ENCODE peak calls at places on chromosomes 13 and 19, in four cellular contexts. M is CD4-positive, alpha-beta T cell; W is A673; Z is tibial nerve. R is an unnamed sample.

GRCh38 chr19:2675892-2676291 is 26.6 kb downstream of the GNG7 start:
- DNase-seq in W (no peak), Z (no peak), M (no peak), R (no peak)

GRCh38 chr13:86922936-86923335 is 748.2 kb upstream of the SLITRK5 start:
- DNase-seq in Z (no peak), M (no peak), W (no peak), R (no peak)

GRCh38 chr13:42367836-42368235 is 95.9 kb downstream of the AKAP11 start:
- DNase-seq in W (no peak), M (no peak), Z (no peak), R (no peak)

GRCh38 chr19:30567535-30568232 is 195.5 kb downstream of the ZNF536 start:
- DNase-seq in W (peak; percentile 24), M (no peak), Z (no peak), R (no peak)

GRCh38 chr13:28181413-28181812 is 43.1 kb downstream of the PAN3 start:
- DNase-seq in Z (no peak), M (no peak), W (no peak), R (no peak)

GRCh38 chr13:98315466-98315865 is 138.4 kb upstream of the RNF113B start:
- DNase-seq in W (peak; percentile 46), Z (no peak), M (no peak), R (no peak)

GRCh38 chr13:114151031-114151430 is 18.6 kb upstream of the RASA3 start:
- DNase-seq in Z (no peak), M (no peak), W (no peak), R (no peak)

GRCh38 chr19:43545981-43546380 is 13.0 kb downstream of the ZNF575 start:
- DNase-seq in M (no peak), Z (no peak), W (no peak), R (no peak)

GRCh38 chr13:25971499-25972145 is 80.2 kb downstream of the SHISA2 start:
- DNase-seq in W (no peak), M (peak; percentile 41), Z (no peak), R (no peak)

GRCh38 chr19:56301152-56301551 is 13.5 kb downstream of the ZSCAN5A start:
- DNase-seq in Z (no peak), M (no peak), W (peak; percentile 30), R (no peak)

GRCh38 chr13:59112375-59112774 is 1051.4 kb downstream of the DIAPH3 start:
- DNase-seq in W (peak; percentile 79), Z (no peak), M (no peak), R (no peak)

GRCh38 chr19:2578391-2578826 is 102.5 kb downstream of the GADD45B start:
- DNase-seq in W (no peak), Z (no peak), M (no peak), R (peak; percentile 90)

GRCh38 chr13:70995338-70995737 is 871.7 kb downstream of the DACH1 start:
- DNase-seq in Z (no peak), M (no peak), W (no peak), R (no peak)

GRCh38 chr19:6233827-6234511 is 45.8 kb downstream of the MLLT1 start:
- DNase-seq in M (no peak), W (no peak), Z (no peak), R (peak; percentile 90)

GRCh38 chr13:43293986-43294880 is 270.8 kb downstream of the DNAJC15 start:
- DNase-seq in M (no peak), Z (no peak), W (no peak), R (no peak)

GRCh38 chr13:77565635-77566034 is 30.1 kb downstream of the SCEL start:
- DNase-seq in M (no peak), Z (no peak), W (peak; percentile 79), R (no peak)

GRCh38 chr19:40778865-40779284 is 828 bp downstream of the RAB4B start:
- DNase-seq in W (no peak), M (no peak), Z (no peak), R (no peak)

GRCh38 chr13:54402495-54402894 is 1373.9 kb downstream of the OLFM4 start:
- DNase-seq in Z (no peak), M (no peak), W (no peak), R (no peak)

GRCh38 chr19:9854282-9854846 is 19.2 kb downstream of the PIN1 start:
- DNase-seq in M (no peak), W (no peak), Z (no peak), R (peak; percentile 92)

GRCh38 chr13:105290596-105290995 is 1244.9 kb downstream of the EFNB2 start:
- DNase-seq in M (no peak), W (no peak), Z (no peak), R (no peak)

GRCh38 chr19:14375055-14375581 is 6.1 kb upstream of the ADGRE5 start:
- DNase-seq in M (peak; percentile 86), W (no peak), Z (no peak), R (no peak)

GRCh38 chr19:53112286-53112685 is 9.1 kb upstream of the ZNF160 start:
- DNase-seq in M (no peak), W (no peak), Z (no peak), R (no peak)

GRCh38 chr13:43085545-43085944 is 62.2 kb downstream of the DNAJC15 start:
- DNase-seq in Z (no peak), W (peak; percentile 40), M (no peak), R (no peak)

GRCh38 chr13:113792236-113792770 is 33.3 kb downstream of the TMEM255B start:
- DNase-seq in M (no peak), Z (no peak), W (no peak), R (no peak)

GRCh38 chr13:108377646-108378206 is 108.2 kb downstream of the TNFSF13B start:
- DNase-seq in M (no peak), W (no peak), Z (no peak), R (no peak)

GRCh38 chr19:50178859-50179537 is 15.9 kb upstream of the IZUMO2 start:
- DNase-seq in M (no peak), Z (no peak), W (no peak), R (no peak)

GRCh38 chr13:65656740-65657329 is 1573.3 kb downstream of the PCDH9 start:
- DNase-seq in M (no peak), W (peak; percentile 13), Z (no peak), R (no peak)

GRCh38 chr19:4199699-4200293 is 17.3 kb downstream of the ANKRD24 start:
- DNase-seq in W (no peak), Z (no peak), M (no peak), R (no peak)

GRCh38 chr19:13526552-13526951 is 20.3 kb upstream of the CACNA1A start:
- DNase-seq in Z (no peak), W (peak; percentile 47), M (no peak), R (no peak)

GRCh38 chr13:114310961-114311360 is 3.3 kb upstream of the CHAMP1 start:
- DNase-seq in M (no peak), Z (no peak), W (no peak), R (no peak)

GRCh38 chr19:38039966-38040365 is 133.0 kb downstream of the SIPA1L3 start:
- DNase-seq in M (no peak), W (no peak), Z (no peak), R (no peak)

GRCh38 chr13:101146101-101146898 is 270.0 kb downstream of the NALCN start:
- DNase-seq in Z (no peak), W (no peak), M (no peak), R (no peak)

GRCh38 chr19:690203-690602 is 5.0 kb downstream of the PRSS57 start:
- DNase-seq in W (no peak), Z (no peak), M (no peak), R (no peak)

GRCh38 chr13:101301053-101301452 is 115.3 kb downstream of the NALCN start:
- DNase-seq in M (no peak), Z (no peak), W (no peak), R (no peak)

GRCh38 chr13:74068471-74068870 is 65.7 kb downstream of the KLF12 start:
- DNase-seq in Z (no peak), W (no peak), M (peak; percentile 40), R (no peak)

GRCh38 chr19:50459067-50459456 is 17.2 kb upstream of the EMC10 start:
- DNase-seq in Z (no peak), W (no peak), M (no peak), R (no peak)

GRCh38 chr13:48994731-48995130 is 19.0 kb downstream of the FNDC3A start:
- DNase-seq in M (no peak), W (no peak), Z (no peak), R (no peak)

GRCh38 chr13:93079294-93079693 is 147.3 kb upstream of the GPC6 start:
- DNase-seq in Z (no peak), W (peak; percentile 59), M (no peak), R (no peak)

GRCh38 chr13:80862466-80862865 is 521.5 kb upstream of the SPRY2 start:
- DNase-seq in W (peak; percentile 55), M (no peak), Z (no peak), R (no peak)

GRCh38 chr13:101942038-101942437 is 459.8 kb downstream of the FGF14 start:
- DNase-seq in W (peak; percentile 80), Z (peak; percentile 49), M (no peak), R (no peak)

DNA sequence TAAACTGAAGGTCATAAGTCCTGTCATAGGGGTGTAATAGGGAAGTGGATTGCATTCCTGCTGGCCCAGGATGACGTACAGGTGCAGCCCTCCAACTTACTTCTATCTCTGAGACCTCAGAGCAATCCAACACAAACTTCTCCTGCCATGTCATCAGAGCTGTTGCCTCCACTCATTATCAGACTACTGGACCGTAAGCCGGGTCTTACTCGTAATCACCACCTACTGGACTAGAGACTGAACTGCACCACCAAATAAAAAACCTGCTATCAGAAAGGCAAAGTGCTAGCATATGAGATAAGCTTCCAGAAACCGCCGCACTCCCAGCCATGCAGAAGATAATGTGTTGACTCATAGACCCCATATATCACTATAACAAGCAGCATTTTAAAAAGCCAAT is 102.1 kb downstream of the SLITRK1 start:
- DNase-seq in M (no peak), W (peak; percentile 37), Z (no peak), R (no peak)
- TF ChIP-seq CTCF in M (no peak), W (peak; percentile 50), Z (no peak), R (peak; percentile 65)

GRCh38 chr13:50387124-50387581 is 371.9 kb downstream of the KCNRG start:
- DNase-seq in Z (peak; percentile 49), M (peak; percentile 13), W (peak; percentile 38), R (no peak)
- TF ChIP-seq CTCF in Z (peak; percentile 19), M (peak; percentile 25), W (peak; percentile 43), R (peak; percentile 66)

GRCh38 chr13:29924482-29924884 is 74.1 kb upstream of the UBL3 start:
- DNase-seq in Z (no peak), W (no peak), M (no peak), R (no peak)
- TF ChIP-seq CTCF in Z (no peak), W (no peak), M (no peak), R (peak; percentile 70)

DNA sequence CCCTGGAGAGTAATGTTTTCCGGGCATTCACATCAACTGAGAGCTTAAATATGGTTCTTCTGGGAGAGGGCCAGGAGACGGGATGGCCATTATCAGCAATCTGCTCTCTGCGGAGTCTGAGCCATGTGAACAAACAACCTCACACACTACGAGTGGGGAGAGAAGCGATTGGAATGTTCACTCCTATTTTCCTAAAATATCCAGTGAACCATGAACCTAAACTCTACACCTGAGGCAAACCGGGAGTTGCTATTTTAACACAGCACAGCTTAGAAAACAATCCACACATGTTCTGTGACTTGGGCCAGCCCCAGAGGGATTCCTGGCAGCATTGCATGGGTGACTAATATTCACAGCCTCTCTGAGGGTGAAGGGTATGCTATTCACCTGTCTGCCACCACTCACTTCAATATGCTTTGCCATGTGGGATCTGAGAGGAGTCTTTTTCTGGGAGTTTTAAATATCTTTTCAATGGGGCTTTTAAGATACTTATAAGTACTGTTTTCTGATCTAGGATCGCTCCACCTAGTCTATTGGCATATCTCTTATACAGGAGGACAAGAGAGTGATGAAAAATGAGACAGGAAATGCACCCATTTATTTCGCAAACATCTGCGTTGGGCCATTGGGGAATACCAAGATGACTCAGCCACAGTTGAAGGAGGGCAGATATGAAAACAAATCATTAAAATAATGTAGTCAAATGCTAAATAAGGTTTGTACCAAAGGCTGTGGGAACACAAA is 72.6 kb upstream of the SERP2 start:
- DNase-seq in W (peak; percentile 40), Z (no peak), M (no peak), R (no peak)
- TF ChIP-seq CTCF in W (no peak), Z (no peak), M (no peak), R (no peak)

GRCh38 chr13:20035130-20035529 is 76.6 kb downstream of the ZMYM2 start:
- DNase-seq in M (no peak), W (peak; percentile 14), Z (no peak), R (no peak)
- TF ChIP-seq CTCF in M (no peak), W (peak; percentile 50), Z (no peak), R (peak; percentile 64)

R was measured in chondrocyte.